ENCODE peak calls at places on chromosomes 6 and 20, in seven cellular contexts. One of them, this sample, is unnamed.

GRCh38 chr20:49701313-49701731 is 12.4 kb downstream of the B4GALT5 start:
- DNase-seq in HepG2: no peak
- DNase-seq in A549: no peak
- DNase-seq in HCT116: no peak
- DNase-seq in IMR-90: peak; percentile 43
- DNase-seq in H1: no peak
- DNase-seq in SK-N-SH: peak; percentile 56
- DNase-seq in this sample: no peak

GRCh38 chr6:20797597-20797996 is 263.3 kb downstream of the CDKAL1 start:
- DNase-seq in HepG2: no peak
- DNase-seq in A549: no peak
- DNase-seq in HCT116: no peak
- DNase-seq in IMR-90: no peak
- DNase-seq in H1: no peak
- DNase-seq in SK-N-SH: no peak
- DNase-seq in this sample: no peak

GRCh38 chr6:167058261-167058660 is 59.1 kb downstream of the CEP43 start:
- DNase-seq in HepG2: no peak
- DNase-seq in A549: no peak
- DNase-seq in HCT116: no peak
- DNase-seq in IMR-90: no peak
- DNase-seq in H1: no peak
- DNase-seq in SK-N-SH: no peak
- DNase-seq in this sample: no peak

GRCh38 chr6:109332748-109333147 is 49.5 kb downstream of the CD164 start:
- DNase-seq in HepG2: peak; percentile 43
- DNase-seq in A549: no peak
- DNase-seq in HCT116: no peak
- DNase-seq in IMR-90: no peak
- DNase-seq in H1: no peak
- DNase-seq in SK-N-SH: no peak
- DNase-seq in this sample: no peak

GRCh38 chr6:10511477-10511876 is 9.7 kb upstream of the GCNT2 start:
- DNase-seq in HepG2: peak; percentile 68
- DNase-seq in A549: no peak
- DNase-seq in HCT116: no peak
- DNase-seq in IMR-90: no peak
- DNase-seq in H1: no peak
- DNase-seq in SK-N-SH: no peak
- DNase-seq in this sample: no peak

GRCh38 chr6:68967549-68968300 is 332.6 kb downstream of the ADGRB3 start:
- DNase-seq in HepG2: peak; percentile 50
- DNase-seq in A549: peak; percentile 2
- DNase-seq in HCT116: peak; percentile 7
- DNase-seq in IMR-90: peak; percentile 29
- DNase-seq in H1: peak; percentile 74
- DNase-seq in SK-N-SH: peak; percentile 51
- DNase-seq in this sample: peak; percentile 83

GRCh38 chr20:41340327-41341055 is at the start of gene LPIN3:
- DNase-seq in HepG2: peak; percentile 92
- DNase-seq in A549: peak; percentile 79
- DNase-seq in HCT116: peak; percentile 84
- DNase-seq in IMR-90: peak; percentile 63
- DNase-seq in H1: peak; percentile 91
- DNase-seq in SK-N-SH: peak; percentile 84
- DNase-seq in this sample: peak; percentile 98

GRCh38 chr6:90088009-90088408 is 193.7 kb downstream of the GJA10 start:
- DNase-seq in HepG2: no peak
- DNase-seq in A549: no peak
- DNase-seq in HCT116: no peak
- DNase-seq in IMR-90: peak; percentile 86
- DNase-seq in H1: no peak
- DNase-seq in SK-N-SH: no peak
- DNase-seq in this sample: no peak

GRCh38 chr6:43129434-43130194 is 41.5 kb upstream of the SRF start:
- DNase-seq in HepG2: peak; percentile 52
- DNase-seq in A549: peak; percentile 37
- DNase-seq in HCT116: no peak
- DNase-seq in IMR-90: peak; percentile 35
- DNase-seq in H1: peak; percentile 63
- DNase-seq in SK-N-SH: peak; percentile 84
- DNase-seq in this sample: peak; percentile 62

GRCh38 chr20:38878798-38879197 is 47.4 kb upstream of the FAM83D start:
- DNase-seq in HepG2: peak; percentile 28
- DNase-seq in A549: no peak
- DNase-seq in HCT116: no peak
- DNase-seq in IMR-90: peak; percentile 19
- DNase-seq in H1: no peak
- DNase-seq in SK-N-SH: no peak
- DNase-seq in this sample: peak; percentile 64

GRCh38 chr6:80210618-80211017 is 104.1 kb downstream of the BCKDHB start:
- DNase-seq in HepG2: no peak
- DNase-seq in A549: no peak
- DNase-seq in HCT116: no peak
- DNase-seq in IMR-90: no peak
- DNase-seq in H1: no peak
- DNase-seq in SK-N-SH: peak; percentile 42
- DNase-seq in this sample: no peak

GRCh38 chr20:53040678-53041674 is 68.8 kb downstream of the TSHZ2 start:
- DNase-seq in HepG2: no peak
- DNase-seq in A549: no peak
- DNase-seq in HCT116: no peak
- DNase-seq in IMR-90: no peak
- DNase-seq in H1: no peak
- DNase-seq in SK-N-SH: no peak
- DNase-seq in this sample: peak; percentile 7
- TF ChIP-seq RAD21 in HepG2: no peak
- TF ChIP-seq RAD21 in A549: no peak
- TF ChIP-seq RAD21 in HCT116: no peak
- TF ChIP-seq RAD21 in IMR-90: no peak
- TF ChIP-seq RAD21 in H1: no peak
- TF ChIP-seq RAD21 in SK-N-SH: no peak
- TF ChIP-seq RAD21 in this sample: no peak

DNA sequence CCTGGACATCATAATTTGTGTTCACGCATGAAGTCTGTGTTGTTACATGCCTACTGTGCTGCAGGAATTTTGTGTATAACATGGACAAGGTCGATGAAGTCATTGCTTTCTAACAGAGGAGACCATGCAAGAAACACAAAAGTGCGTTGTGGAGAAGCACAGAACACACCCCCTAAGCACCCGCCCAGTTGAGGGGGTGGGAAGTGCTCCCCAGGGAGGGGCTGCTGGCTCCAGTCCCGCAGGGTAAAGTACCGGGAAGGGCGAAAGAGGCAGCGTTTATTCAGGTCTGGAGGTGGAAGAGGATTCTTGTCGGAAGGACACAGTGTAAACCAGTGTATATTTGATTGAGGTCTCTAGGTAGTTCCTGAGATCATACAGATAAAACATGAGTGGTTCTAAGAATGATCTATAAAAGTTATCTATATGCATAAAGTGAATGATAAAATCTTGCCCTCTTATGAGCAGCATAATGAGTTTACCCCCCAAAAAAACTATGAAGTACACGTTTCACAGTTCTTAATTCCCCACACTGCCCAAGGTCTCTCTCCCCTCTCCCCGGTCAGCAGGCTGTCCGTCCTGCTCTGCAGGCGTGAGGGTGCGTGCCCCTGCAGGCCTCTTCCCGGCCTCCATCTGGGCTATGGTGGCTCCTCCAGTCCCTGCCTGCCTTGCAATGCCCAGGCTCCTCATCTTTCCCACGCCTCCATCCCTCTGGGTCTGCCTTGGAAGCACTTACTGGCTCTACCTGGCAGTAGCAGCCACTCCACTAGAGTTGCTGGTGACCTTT is 159.7 kb downstream of the THBS2 start:
- DNase-seq in HepG2: no peak
- DNase-seq in A549: no peak
- DNase-seq in HCT116: no peak
- DNase-seq in IMR-90: no peak
- DNase-seq in H1: no peak
- DNase-seq in SK-N-SH: no peak
- DNase-seq in this sample: no peak
- TF ChIP-seq RAD21 in HepG2: no peak
- TF ChIP-seq RAD21 in A549: no peak
- TF ChIP-seq RAD21 in HCT116: no peak
- TF ChIP-seq RAD21 in IMR-90: no peak
- TF ChIP-seq RAD21 in H1: no peak
- TF ChIP-seq RAD21 in SK-N-SH: no peak
- TF ChIP-seq RAD21 in this sample: no peak

GRCh38 chr6:152170702-152171667 is 363.5 kb downstream of the ESR1 start:
- DNase-seq in HepG2: peak; percentile 94
- DNase-seq in A549: no peak
- DNase-seq in HCT116: no peak
- DNase-seq in IMR-90: peak; percentile 75
- DNase-seq in H1: no peak
- DNase-seq in SK-N-SH: no peak
- DNase-seq in this sample: no peak
- TF ChIP-seq RAD21 in HepG2: no peak
- TF ChIP-seq RAD21 in A549: no peak
- TF ChIP-seq RAD21 in HCT116: no peak
- TF ChIP-seq RAD21 in IMR-90: no peak
- TF ChIP-seq RAD21 in H1: no peak
- TF ChIP-seq RAD21 in SK-N-SH: no peak
- TF ChIP-seq RAD21 in this sample: no peak

DNA sequence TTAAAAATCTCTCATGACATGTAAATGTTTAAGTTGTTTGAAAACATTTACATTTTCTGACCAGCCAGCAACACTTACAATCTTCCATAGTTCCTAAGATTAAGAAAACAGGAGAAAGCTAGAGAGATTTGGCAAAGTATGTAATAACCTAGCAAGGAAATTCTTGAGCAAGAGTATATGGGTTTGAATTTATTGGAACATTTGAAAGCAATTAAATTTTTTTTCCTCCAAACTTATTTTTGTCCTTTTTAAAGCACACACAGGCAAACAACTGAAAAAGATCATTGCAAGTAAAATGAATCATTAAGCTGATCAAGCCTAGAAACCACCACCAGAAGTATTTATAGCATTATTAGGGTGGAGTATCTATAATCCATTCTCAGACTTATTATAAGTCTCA is 20.1 kb upstream of the ZNF217 start:
- DNase-seq in HepG2: no peak
- DNase-seq in A549: no peak
- DNase-seq in HCT116: no peak
- DNase-seq in IMR-90: no peak
- DNase-seq in H1: no peak
- DNase-seq in SK-N-SH: no peak
- DNase-seq in this sample: no peak
- TF ChIP-seq RAD21 in HepG2: no peak
- TF ChIP-seq RAD21 in A549: no peak
- TF ChIP-seq RAD21 in HCT116: no peak
- TF ChIP-seq RAD21 in IMR-90: no peak
- TF ChIP-seq RAD21 in H1: no peak
- TF ChIP-seq RAD21 in SK-N-SH: no peak
- TF ChIP-seq RAD21 in this sample: no peak

GRCh38 chr20:33676652-33677645 is 2.7 kb upstream of the NECAB3 start:
- DNase-seq in HepG2: no peak
- DNase-seq in A549: no peak
- DNase-seq in HCT116: no peak
- DNase-seq in IMR-90: no peak
- DNase-seq in H1: no peak
- DNase-seq in SK-N-SH: no peak
- DNase-seq in this sample: no peak

GRCh38 chr20:33676121-33676520 is 1.9 kb upstream of the NECAB3 start:
- DNase-seq in HepG2: no peak
- DNase-seq in A549: no peak
- DNase-seq in HCT116: no peak
- DNase-seq in IMR-90: no peak
- DNase-seq in H1: no peak
- DNase-seq in SK-N-SH: no peak
- DNase-seq in this sample: no peak

GRCh38 chr20:33675127-33675954 is 1.1 kb upstream of the NECAB3 start:
- DNase-seq in HepG2: no peak
- DNase-seq in A549: no peak
- DNase-seq in HCT116: no peak
- DNase-seq in IMR-90: no peak
- DNase-seq in H1: no peak
- DNase-seq in SK-N-SH: no peak
- DNase-seq in this sample: no peak

GRCh38 chr20:33679758-33680485 is 5.7 kb upstream of the NECAB3 start:
- DNase-seq in HepG2: no peak
- DNase-seq in A549: no peak
- DNase-seq in HCT116: no peak
- DNase-seq in IMR-90: no peak
- DNase-seq in H1: no peak
- DNase-seq in SK-N-SH: no peak
- DNase-seq in this sample: no peak

GRCh38 chr20:33677991-33678431 is 3.8 kb upstream of the NECAB3 start:
- DNase-seq in HepG2: no peak
- DNase-seq in A549: no peak
- DNase-seq in HCT116: no peak
- DNase-seq in IMR-90: no peak
- DNase-seq in H1: no peak
- DNase-seq in SK-N-SH: no peak
- DNase-seq in this sample: peak; percentile 10
- TF ChIP-seq RAD21 in HepG2: no peak
- TF ChIP-seq RAD21 in A549: no peak
- TF ChIP-seq RAD21 in HCT116: no peak
- TF ChIP-seq RAD21 in IMR-90: no peak
- TF ChIP-seq RAD21 in H1: no peak
- TF ChIP-seq RAD21 in SK-N-SH: no peak
- TF ChIP-seq RAD21 in this sample: no peak

GRCh38 chr6:28927856-28928255 is 4.1 kb upstream of the TRIM27 start:
- DNase-seq in HepG2: no peak
- DNase-seq in A549: no peak
- DNase-seq in HCT116: no peak
- DNase-seq in IMR-90: no peak
- DNase-seq in H1: no peak
- DNase-seq in SK-N-SH: no peak
- DNase-seq in this sample: no peak

GRCh38 chr6:28920281-28920680 is 3.5 kb downstream of the TRIM27 start:
- DNase-seq in HepG2: no peak
- DNase-seq in A549: no peak
- DNase-seq in HCT116: no peak
- DNase-seq in IMR-90: no peak
- DNase-seq in H1: no peak
- DNase-seq in SK-N-SH: no peak
- DNase-seq in this sample: no peak

GRCh38 chr6:28922841-28923317 is 906 bp downstream of the TRIM27 start:
- DNase-seq in HepG2: no peak
- DNase-seq in A549: no peak
- DNase-seq in HCT116: no peak
- DNase-seq in IMR-90: peak; percentile 31
- DNase-seq in H1: peak; percentile 56
- DNase-seq in SK-N-SH: peak; percentile 68
- DNase-seq in this sample: peak; percentile 56

GRCh38 chr6:28923318-28924102 is at the start of gene TRIM27:
- DNase-seq in HepG2: peak; percentile 88
- DNase-seq in A549: peak; percentile 75
- DNase-seq in HCT116: peak; percentile 57
- DNase-seq in IMR-90: peak; percentile 75
- DNase-seq in H1: peak; percentile 88
- DNase-seq in SK-N-SH: peak; percentile 93
- DNase-seq in this sample: peak; percentile 93

GRCh38 chr6:28922004-28922840 is 1.6 kb downstream of the TRIM27 start:
- DNase-seq in HepG2: peak; percentile 90
- DNase-seq in A549: peak; percentile 62
- DNase-seq in HCT116: peak; percentile 62
- DNase-seq in IMR-90: peak; percentile 57
- DNase-seq in H1: no peak
- DNase-seq in SK-N-SH: no peak
- DNase-seq in this sample: peak; percentile 85
- TF ChIP-seq RAD21 in HepG2: no peak
- TF ChIP-seq RAD21 in A549: no peak
- TF ChIP-seq RAD21 in HCT116: no peak
- TF ChIP-seq RAD21 in IMR-90: no peak
- TF ChIP-seq RAD21 in H1: no peak
- TF ChIP-seq RAD21 in SK-N-SH: no peak
- TF ChIP-seq RAD21 in this sample: no peak

This sample was measured in K562.